ENCODE peak calls at places on chromosome 4, in six cellular contexts. One of them, this sample, is unnamed.

GRCh38 chr4:57270350-57270749 is 160.2 kb upstream of the IGFBP7 start:
- DNase-seq in HCT116: no peak
- DNase-seq in HFF-Myc: no peak
- DNase-seq in prostate gland: no peak
- DNase-seq in GM12865: no peak
- DNase-seq in heart right ventricle: peak
- DNase-seq in this sample: no peak

GRCh38 chr4:185713272-185713671 is 98.7 kb downstream of the SORBS2 start:
- DNase-seq in prostate gland: no peak
- DNase-seq in HFF-Myc: no peak
- DNase-seq in GM12865: no peak
- DNase-seq in heart right ventricle: no peak
- DNase-seq in HCT116: no peak
- DNase-seq in this sample: no peak

GRCh38 chr4:3322059-3322550 is 29.3 kb downstream of the RGS12 start:
- DNase-seq in prostate gland: no peak
- DNase-seq in HCT116: no peak
- DNase-seq in HFF-Myc: no peak
- DNase-seq in heart right ventricle: no peak
- DNase-seq in GM12865: no peak
- DNase-seq in this sample: no peak

GRCh38 chr4:114386637-114387233 is 211.9 kb upstream of the UGT8 start:
- DNase-seq in HCT116: peak
- DNase-seq in GM12865: peak
- DNase-seq in prostate gland: no peak
- DNase-seq in heart right ventricle: no peak
- DNase-seq in HFF-Myc: peak
- DNase-seq in this sample: peak

GRCh38 chr4:47122592-47123291 is 91.4 kb downstream of the GABRB1 start:
- DNase-seq in heart right ventricle: peak
- DNase-seq in GM12865: peak
- DNase-seq in prostate gland: peak
- DNase-seq in HCT116: peak
- DNase-seq in HFF-Myc: peak
- DNase-seq in this sample: peak

GRCh38 chr4:99887837-99888236 is 6.4 kb downstream of the LAMTOR3 start:
- DNase-seq in GM12865: no peak
- DNase-seq in prostate gland: no peak
- DNase-seq in HCT116: no peak
- DNase-seq in heart right ventricle: no peak
- DNase-seq in HFF-Myc: no peak
- DNase-seq in this sample: no peak

GRCh38 chr4:37990731-37991130 is 30.5 kb downstream of the PTTG2 start:
- DNase-seq in HCT116: no peak
- DNase-seq in prostate gland: no peak
- DNase-seq in heart right ventricle: no peak
- DNase-seq in GM12865: no peak
- DNase-seq in HFF-Myc: no peak
- DNase-seq in this sample: no peak

GRCh38 chr4:141540643-141541042 is 95.7 kb upstream of the IL15 start:
- DNase-seq in HFF-Myc: no peak
- DNase-seq in heart right ventricle: no peak
- DNase-seq in HCT116: no peak
- DNase-seq in GM12865: no peak
- DNase-seq in prostate gland: no peak
- DNase-seq in this sample: no peak

GRCh38 chr4:142282870-142283431 is 563.1 kb downstream of the INPP4B start:
- DNase-seq in prostate gland: no peak
- DNase-seq in HFF-Myc: no peak
- DNase-seq in GM12865: peak
- DNase-seq in heart right ventricle: no peak
- DNase-seq in HCT116: no peak
- DNase-seq in this sample: peak

GRCh38 chr4:48005781-48006180 is 10.7 kb downstream of the CNGA1 start:
- DNase-seq in HFF-Myc: no peak
- DNase-seq in prostate gland: no peak
- DNase-seq in heart right ventricle: no peak
- DNase-seq in GM12865: no peak
- DNase-seq in HCT116: no peak
- DNase-seq in this sample: no peak

GRCh38 chr4:6965329-6965728 is 55.7 kb downstream of the TBC1D14 start:
- DNase-seq in heart right ventricle: no peak
- DNase-seq in HCT116: no peak
- DNase-seq in prostate gland: no peak
- DNase-seq in HFF-Myc: no peak
- DNase-seq in GM12865: no peak
- DNase-seq in this sample: no peak

GRCh38 chr4:119204898-119205297 is 7.6 kb upstream of the USP53 start:
- DNase-seq in prostate gland: no peak
- DNase-seq in HFF-Myc: no peak
- DNase-seq in heart right ventricle: no peak
- DNase-seq in GM12865: no peak
- DNase-seq in HCT116: no peak
- DNase-seq in this sample: no peak

DNA sequence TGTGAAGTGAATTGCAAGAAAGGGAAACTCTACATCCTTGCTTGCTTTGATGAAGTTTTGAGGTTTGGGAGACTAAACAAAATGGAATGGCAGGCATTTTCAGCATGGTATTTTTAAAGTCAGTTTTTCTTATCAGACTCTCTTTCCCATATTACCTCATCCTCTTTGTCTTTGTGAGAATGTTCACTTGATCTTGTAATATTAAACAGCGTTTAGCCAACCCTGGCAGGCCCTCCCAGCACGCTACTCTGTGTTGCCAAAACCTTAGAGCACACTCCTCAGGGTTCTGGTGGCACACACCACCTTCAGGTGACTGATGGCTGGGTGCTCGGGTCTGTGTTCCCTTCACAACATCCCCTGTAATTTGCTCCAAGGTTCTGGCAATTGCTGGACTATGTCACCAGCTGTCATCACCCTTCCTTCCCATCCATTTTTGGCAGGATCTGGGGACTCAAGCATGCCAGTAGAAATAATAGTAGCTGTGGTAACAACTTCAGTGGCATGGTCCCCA is 273.3 kb downstream of the DCTD start:
- DNase-seq in HFF-Myc: no peak
- DNase-seq in prostate gland: no peak
- DNase-seq in HCT116: no peak
- DNase-seq in GM12865: no peak
- DNase-seq in heart right ventricle: peak
- DNase-seq in this sample: no peak
- TF ChIP-seq CTCF in HFF-Myc: no peak
- TF ChIP-seq CTCF in prostate gland: no peak
- TF ChIP-seq CTCF in HCT116: no peak
- TF ChIP-seq CTCF in GM12865: no peak
- TF ChIP-seq CTCF in heart right ventricle: no peak
- TF ChIP-seq CTCF in this sample: no peak

DNA sequence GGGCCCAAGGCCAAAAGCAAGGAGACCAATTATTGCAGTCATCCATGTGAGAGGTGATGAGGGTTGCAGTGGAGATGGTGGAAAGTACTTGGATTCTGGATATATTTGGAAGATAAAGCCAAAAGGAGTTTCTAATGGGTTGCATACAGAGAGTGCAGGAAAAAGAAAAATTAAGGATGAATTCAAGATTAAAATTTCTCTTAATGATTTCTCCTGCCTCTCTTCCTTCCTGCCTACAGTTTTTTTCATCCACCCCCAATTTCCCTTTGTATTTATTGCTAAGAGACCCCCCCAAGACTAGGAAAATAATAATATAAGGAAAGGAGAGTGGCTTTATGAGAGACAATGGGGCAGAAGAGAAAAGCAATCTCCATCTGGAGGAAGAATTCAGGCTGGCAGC is 8.6 kb upstream of the FGF5 start:
- DNase-seq in HCT116: no peak
- DNase-seq in GM12865: no peak
- DNase-seq in heart right ventricle: no peak
- DNase-seq in prostate gland: no peak
- DNase-seq in HFF-Myc: no peak
- DNase-seq in this sample: no peak
- TF ChIP-seq CTCF in HCT116: no peak
- TF ChIP-seq CTCF in GM12865: no peak
- TF ChIP-seq CTCF in heart right ventricle: no peak
- TF ChIP-seq CTCF in prostate gland: no peak
- TF ChIP-seq CTCF in HFF-Myc: no peak
- TF ChIP-seq CTCF in this sample: no peak

DNA sequence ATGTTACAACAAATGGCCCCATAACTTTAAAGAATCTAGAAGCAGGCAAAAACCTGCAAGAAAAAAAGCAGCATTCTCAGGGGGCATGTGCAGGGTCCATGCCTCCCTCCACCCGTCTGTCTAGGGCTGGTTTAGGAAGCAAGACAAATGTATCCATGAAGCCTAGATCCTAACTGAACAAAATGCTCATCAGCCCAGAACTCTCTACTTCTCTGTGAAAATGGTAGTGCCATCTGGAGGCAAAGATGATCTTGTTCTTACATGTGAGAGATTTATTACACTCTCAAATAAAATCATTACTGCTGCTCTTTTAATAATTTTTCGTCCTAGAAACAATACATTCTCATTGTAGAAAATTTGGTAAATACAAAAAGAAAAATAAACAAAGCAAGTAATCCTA is 26.7 kb downstream of the NR3C2 start:
- DNase-seq in prostate gland: no peak
- DNase-seq in HCT116: peak
- DNase-seq in HFF-Myc: no peak
- DNase-seq in heart right ventricle: no peak
- DNase-seq in GM12865: no peak
- DNase-seq in this sample: no peak
- TF ChIP-seq CTCF in prostate gland: no peak
- TF ChIP-seq CTCF in HCT116: peak
- TF ChIP-seq CTCF in HFF-Myc: no peak
- TF ChIP-seq CTCF in heart right ventricle: no peak
- TF ChIP-seq CTCF in GM12865: no peak
- TF ChIP-seq CTCF in this sample: no peak

DNA sequence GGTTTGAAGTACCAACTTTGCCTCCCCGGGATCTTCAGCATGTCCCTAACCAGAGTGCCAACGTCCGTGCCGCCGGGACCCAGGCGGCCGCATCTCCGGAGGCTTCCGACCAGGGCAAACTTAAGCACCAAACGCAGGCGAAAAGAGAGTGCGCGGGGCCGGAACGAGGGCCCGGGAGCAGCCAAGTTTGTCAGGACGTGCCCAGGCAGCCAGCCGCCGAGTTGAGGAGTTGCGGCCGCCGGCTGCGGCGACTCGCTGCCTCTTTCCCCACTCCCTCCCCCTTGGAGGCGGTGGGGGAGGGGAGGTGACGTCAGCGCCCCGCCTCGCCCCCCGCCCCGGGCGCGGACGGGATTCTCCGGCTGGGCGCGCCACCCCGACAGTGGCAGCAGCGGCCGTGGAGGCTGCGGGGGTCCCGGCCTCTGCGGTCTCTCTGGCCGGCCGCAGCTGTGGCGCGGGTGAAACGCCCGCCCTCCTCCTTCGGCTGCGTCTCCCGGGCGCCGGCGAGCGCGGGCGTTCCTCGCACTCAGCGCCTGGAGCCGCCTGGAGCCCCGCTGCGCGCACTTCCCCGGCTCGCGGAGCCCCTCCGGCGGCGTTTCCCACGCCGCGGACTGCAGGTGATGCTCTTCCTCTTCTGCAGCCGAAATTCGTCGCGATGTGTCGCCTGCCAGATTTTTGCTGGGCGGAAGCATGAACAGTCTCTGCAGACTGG is 2.9 kb upstream of the FAT1 start:
- DNase-seq in prostate gland: peak
- DNase-seq in GM12865: no peak
- DNase-seq in HFF-Myc: no peak
- DNase-seq in heart right ventricle: peak
- DNase-seq in HCT116: peak
- DNase-seq in this sample: peak
- TF ChIP-seq CTCF in prostate gland: peak
- TF ChIP-seq CTCF in GM12865: no peak
- TF ChIP-seq CTCF in HFF-Myc: no peak
- TF ChIP-seq CTCF in heart right ventricle: peak
- TF ChIP-seq CTCF in HCT116: no peak
- TF ChIP-seq CTCF in this sample: no peak

GRCh38 chr4:126812076-126812475 is 820.7 kb upstream of the INTU start:
- DNase-seq in heart right ventricle: no peak
- DNase-seq in prostate gland: no peak
- DNase-seq in HCT116: no peak
- DNase-seq in HFF-Myc: no peak
- DNase-seq in GM12865: no peak
- DNase-seq in this sample: no peak
- TF ChIP-seq CTCF in heart right ventricle: no peak
- TF ChIP-seq CTCF in prostate gland: no peak
- TF ChIP-seq CTCF in HCT116: no peak
- TF ChIP-seq CTCF in HFF-Myc: no peak
- TF ChIP-seq CTCF in GM12865: no peak
- TF ChIP-seq CTCF in this sample: no peak

GRCh38 chr4:15541941-15542340 is 72.3 kb downstream of the CC2D2A start:
- DNase-seq in HCT116: no peak
- DNase-seq in GM12865: no peak
- DNase-seq in prostate gland: no peak
- DNase-seq in HFF-Myc: no peak
- DNase-seq in heart right ventricle: no peak
- DNase-seq in this sample: no peak

GRCh38 chr4:15545371-15545770 is 75.7 kb downstream of the CC2D2A start:
- DNase-seq in prostate gland: no peak
- DNase-seq in HCT116: no peak
- DNase-seq in GM12865: no peak
- DNase-seq in heart right ventricle: no peak
- DNase-seq in HFF-Myc: no peak
- DNase-seq in this sample: no peak

GRCh38 chr4:15544196-15544730 is 74.6 kb downstream of the CC2D2A start:
- DNase-seq in heart right ventricle: no peak
- DNase-seq in HFF-Myc: no peak
- DNase-seq in GM12865: no peak
- DNase-seq in HCT116: no peak
- DNase-seq in prostate gland: no peak
- DNase-seq in this sample: no peak

GRCh38 chr4:15543537-15544195 is 74.0 kb downstream of the CC2D2A start:
- DNase-seq in GM12865: no peak
- DNase-seq in HCT116: no peak
- DNase-seq in prostate gland: no peak
- DNase-seq in heart right ventricle: no peak
- DNase-seq in HFF-Myc: no peak
- DNase-seq in this sample: no peak

GRCh38 chr4:15542795-15543194 is 73.1 kb downstream of the CC2D2A start:
- DNase-seq in prostate gland: no peak
- DNase-seq in heart right ventricle: peak
- DNase-seq in HCT116: no peak
- DNase-seq in GM12865: no peak
- DNase-seq in HFF-Myc: no peak
- DNase-seq in this sample: no peak
- TF ChIP-seq CTCF in prostate gland: no peak
- TF ChIP-seq CTCF in heart right ventricle: no peak
- TF ChIP-seq CTCF in HCT116: no peak
- TF ChIP-seq CTCF in GM12865: no peak
- TF ChIP-seq CTCF in HFF-Myc: no peak
- TF ChIP-seq CTCF in this sample: no peak

GRCh38 chr4:87838207-87838606 is 5.4 kb downstream of the MEPE start:
- DNase-seq in GM12865: peak
- DNase-seq in heart right ventricle: no peak
- DNase-seq in prostate gland: no peak
- DNase-seq in HFF-Myc: no peak
- DNase-seq in HCT116: no peak
- DNase-seq in this sample: no peak
- TF ChIP-seq CTCF in GM12865: peak
- TF ChIP-seq CTCF in heart right ventricle: peak
- TF ChIP-seq CTCF in prostate gland: no peak
- TF ChIP-seq CTCF in HFF-Myc: peak
- TF ChIP-seq CTCF in HCT116: peak
- TF ChIP-seq CTCF in this sample: peak

This sample was measured in Calu3.